ENCODE peak calls at places on chromosomes 1 and 21, in five cellular contexts. One of them, this sample, is unnamed.

GRCh38 chr1:46806196-46807020 is 7.6 kb downstream of the CYP4B1 start:
- DNase-seq in heart left ventricle: peak; percentile 53
- DNase-seq in activated B cell treated with CpG ODN at 0.5 μM for 24 hours: no peak
- DNase-seq in A673: no peak
- DNase-seq in lung: peak; percentile 85
- DNase-seq in this sample: no peak

GRCh38 chr1:35187816-35188342 is 5.1 kb downstream of the SFPQ start:
- DNase-seq in A673: no peak
- DNase-seq in activated B cell treated with CpG ODN at 0.5 μM for 24 hours: no peak
- DNase-seq in heart left ventricle: no peak
- DNase-seq in lung: no peak
- DNase-seq in this sample: no peak

GRCh38 chr1:204986181-204986580 is 56.8 kb upstream of the CNTN2 start:
- DNase-seq in activated B cell treated with CpG ODN at 0.5 μM for 24 hours: no peak
- DNase-seq in lung: no peak
- DNase-seq in heart left ventricle: no peak
- DNase-seq in A673: no peak
- DNase-seq in this sample: no peak

GRCh38 chr21:34120867-34121266 is 47.5 kb downstream of the MRPS6 start:
- DNase-seq in lung: no peak
- DNase-seq in activated B cell treated with CpG ODN at 0.5 μM for 24 hours: no peak
- DNase-seq in heart left ventricle: no peak
- DNase-seq in A673: no peak
- DNase-seq in this sample: no peak

GRCh38 chr1:184945678-184946412 is 28.5 kb downstream of the NIBAN1 start:
- DNase-seq in activated B cell treated with CpG ODN at 0.5 μM for 24 hours: no peak
- DNase-seq in A673: peak; percentile 43
- DNase-seq in lung: no peak
- DNase-seq in heart left ventricle: no peak
- DNase-seq in this sample: no peak

GRCh38 chr1:227961651-227962050 is 13.9 kb upstream of the WNT9A start:
- DNase-seq in activated B cell treated with CpG ODN at 0.5 μM for 24 hours: no peak
- DNase-seq in heart left ventricle: no peak
- DNase-seq in A673: no peak
- DNase-seq in lung: peak; percentile 26
- DNase-seq in this sample: peak; percentile 56

GRCh38 chr1:182962554-182963115 is 9.7 kb upstream of the SHCBP1L start:
- DNase-seq in activated B cell treated with CpG ODN at 0.5 μM for 24 hours: no peak
- DNase-seq in lung: peak; percentile 75
- DNase-seq in heart left ventricle: peak; percentile 84
- DNase-seq in A673: peak; percentile 92
- DNase-seq in this sample: no peak

GRCh38 chr21:45644041-45644906 is 749 bp downstream of the PCBP3 start:
- DNase-seq in activated B cell treated with CpG ODN at 0.5 μM for 24 hours: no peak
- DNase-seq in A673: no peak
- DNase-seq in lung: no peak
- DNase-seq in heart left ventricle: no peak
- DNase-seq in this sample: no peak

GRCh38 chr1:63512584-63512983 is 10.4 kb downstream of the ITGB3BP start:
- DNase-seq in activated B cell treated with CpG ODN at 0.5 μM for 24 hours: no peak
- DNase-seq in A673: no peak
- DNase-seq in lung: no peak
- DNase-seq in heart left ventricle: no peak
- DNase-seq in this sample: no peak

GRCh38 chr1:225348400-225348799 is 79.4 kb downstream of the LBR start:
- DNase-seq in heart left ventricle: no peak
- DNase-seq in activated B cell treated with CpG ODN at 0.5 μM for 24 hours: no peak
- DNase-seq in lung: no peak
- DNase-seq in A673: no peak
- DNase-seq in this sample: no peak

GRCh38 chr1:53942149-53942957 is 3.1 kb downstream of the IFT25 start:
- DNase-seq in heart left ventricle: no peak
- DNase-seq in lung: no peak
- DNase-seq in A673: no peak
- DNase-seq in activated B cell treated with CpG ODN at 0.5 μM for 24 hours: no peak
- DNase-seq in this sample: no peak

GRCh38 chr1:113804421-113805255 is 7.6 kb downstream of the RSBN1 start:
- DNase-seq in heart left ventricle: no peak
- DNase-seq in lung: no peak
- DNase-seq in activated B cell treated with CpG ODN at 0.5 μM for 24 hours: no peak
- DNase-seq in A673: peak; percentile 10
- DNase-seq in this sample: no peak

GRCh38 chr1:57908471-57908870 is 484.6 kb upstream of the DAB1 start:
- DNase-seq in activated B cell treated with CpG ODN at 0.5 μM for 24 hours: no peak
- DNase-seq in lung: no peak
- DNase-seq in heart left ventricle: no peak
- DNase-seq in A673: no peak
- DNase-seq in this sample: no peak

GRCh38 chr1:200400556-200400955 is 9.3 kb downstream of the ZNF281 start:
- DNase-seq in A673: no peak
- DNase-seq in heart left ventricle: no peak
- DNase-seq in lung: no peak
- DNase-seq in activated B cell treated with CpG ODN at 0.5 μM for 24 hours: no peak
- DNase-seq in this sample: no peak

GRCh38 chr1:174689524-174689923 is 241.8 kb downstream of the GPR52 start:
- DNase-seq in lung: no peak
- DNase-seq in A673: no peak
- DNase-seq in activated B cell treated with CpG ODN at 0.5 μM for 24 hours: no peak
- DNase-seq in heart left ventricle: no peak
- DNase-seq in this sample: no peak

GRCh38 chr1:209319057-209319432 is 264.5 kb upstream of the CAMK1G start:
- DNase-seq in lung: no peak
- DNase-seq in activated B cell treated with CpG ODN at 0.5 μM for 24 hours: no peak
- DNase-seq in heart left ventricle: no peak
- DNase-seq in A673: no peak
- DNase-seq in this sample: no peak

GRCh38 chr1:6962390-6962955 is 177.2 kb downstream of the CAMTA1 start:
- DNase-seq in heart left ventricle: peak; percentile 79
- DNase-seq in activated B cell treated with CpG ODN at 0.5 μM for 24 hours: no peak
- DNase-seq in A673: peak; percentile 30
- DNase-seq in lung: peak; percentile 49
- DNase-seq in this sample: peak; percentile 80

GRCh38 chr1:216932424-216932823 is 209.2 kb upstream of the ESRRG start:
- DNase-seq in A673: no peak
- DNase-seq in lung: no peak
- DNase-seq in activated B cell treated with CpG ODN at 0.5 μM for 24 hours: no peak
- DNase-seq in heart left ventricle: no peak
- DNase-seq in this sample: no peak

GRCh38 chr1:182331412-182331811 is 60.2 kb downstream of the GLUL start:
- DNase-seq in heart left ventricle: no peak
- DNase-seq in A673: no peak
- DNase-seq in lung: no peak
- DNase-seq in activated B cell treated with CpG ODN at 0.5 μM for 24 hours: no peak
- DNase-seq in this sample: no peak

GRCh38 chr21:39082656-39083376 is 100.4 kb downstream of the PSMG1 start:
- DNase-seq in lung: no peak
- DNase-seq in A673: no peak
- DNase-seq in activated B cell treated with CpG ODN at 0.5 μM for 24 hours: no peak
- DNase-seq in heart left ventricle: no peak
- DNase-seq in this sample: no peak

GRCh38 chr1:87712261-87712674 is 383.6 kb downstream of the LMO4 start:
- DNase-seq in lung: no peak
- DNase-seq in heart left ventricle: no peak
- DNase-seq in activated B cell treated with CpG ODN at 0.5 μM for 24 hours: no peak
- DNase-seq in A673: no peak
- DNase-seq in this sample: no peak

GRCh38 chr1:165747632-165748452 is 20.8 kb downstream of the TMCO1 start:
- DNase-seq in lung: no peak
- DNase-seq in heart left ventricle: no peak
- DNase-seq in activated B cell treated with CpG ODN at 0.5 μM for 24 hours: no peak
- DNase-seq in A673: no peak
- DNase-seq in this sample: no peak

GRCh38 chr1:111615874-111616715 is 3.5 kb upstream of the RAP1A start:
- DNase-seq in activated B cell treated with CpG ODN at 0.5 μM for 24 hours: no peak
- DNase-seq in lung: no peak
- DNase-seq in heart left ventricle: no peak
- DNase-seq in A673: no peak
- DNase-seq in this sample: no peak

GRCh38 chr1:39132505-39133339 is 71.8 kb upstream of the MACF1 start:
- DNase-seq in A673: peak; percentile 93
- DNase-seq in lung: peak; percentile 78
- DNase-seq in activated B cell treated with CpG ODN at 0.5 μM for 24 hours: no peak
- DNase-seq in heart left ventricle: peak; percentile 87
- DNase-seq in this sample: no peak

GRCh38 chr1:231973840-231974239 is 347.2 kb downstream of the DISC1 start:
- DNase-seq in activated B cell treated with CpG ODN at 0.5 μM for 24 hours: no peak
- DNase-seq in A673: no peak
- DNase-seq in heart left ventricle: no peak
- DNase-seq in lung: no peak
- DNase-seq in this sample: no peak

GRCh38 chr1:32246888-32247273 is at the start of gene FAM167B:
- DNase-seq in activated B cell treated with CpG ODN at 0.5 μM for 24 hours: no peak
- DNase-seq in heart left ventricle: peak; percentile 76
- DNase-seq in lung: no peak
- DNase-seq in A673: no peak
- DNase-seq in this sample: no peak

GRCh38 chr1:52602328-52603300 is at the start of gene GPX7:
- DNase-seq in heart left ventricle: peak; percentile 47
- DNase-seq in activated B cell treated with CpG ODN at 0.5 μM for 24 hours: peak; percentile 57
- DNase-seq in lung: peak; percentile 38
- DNase-seq in A673: peak; percentile 58
- DNase-seq in this sample: peak; percentile 70

DNA sequence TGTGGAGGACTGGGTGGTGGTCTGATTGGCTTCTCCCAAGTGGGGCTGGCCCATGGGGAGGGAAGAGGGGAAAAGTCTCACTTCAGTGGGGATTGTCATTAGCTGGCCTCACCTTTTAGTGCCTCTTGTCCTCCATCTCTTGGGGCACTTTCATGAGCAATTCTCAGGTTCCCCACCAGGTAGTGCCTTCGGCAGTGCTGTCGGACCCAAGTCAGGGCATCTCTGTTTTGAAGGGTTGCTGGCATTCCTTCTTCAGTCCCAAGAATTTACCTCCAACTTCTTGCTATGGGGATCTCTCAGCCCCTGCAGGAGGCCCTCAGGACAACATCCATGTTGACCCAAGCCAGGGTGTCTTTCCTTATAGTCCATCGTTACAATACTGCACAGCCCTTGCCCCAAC is 54.7 kb upstream of the F3 start:
- DNase-seq in heart left ventricle: no peak
- DNase-seq in activated B cell treated with CpG ODN at 0.5 μM for 24 hours: no peak
- DNase-seq in A673: no peak
- DNase-seq in lung: no peak
- DNase-seq in this sample: no peak
- TF ChIP-seq CTCF in heart left ventricle: no peak
- TF ChIP-seq CTCF in activated B cell treated with CpG ODN at 0.5 μM for 24 hours: no peak
- TF ChIP-seq CTCF in A673: no peak
- TF ChIP-seq CTCF in lung: no peak
- TF ChIP-seq CTCF in this sample: no peak

GRCh38 chr1:61042679-61043009 is 39.7 kb upstream of the NFIA start:
- DNase-seq in activated B cell treated with CpG ODN at 0.5 μM for 24 hours: no peak
- DNase-seq in heart left ventricle: no peak
- DNase-seq in lung: no peak
- DNase-seq in A673: no peak
- DNase-seq in this sample: no peak

GRCh38 chr1:61047061-61047460 is 35.3 kb upstream of the NFIA start:
- DNase-seq in activated B cell treated with CpG ODN at 0.5 μM for 24 hours: no peak
- DNase-seq in heart left ventricle: no peak
- DNase-seq in lung: no peak
- DNase-seq in A673: no peak
- DNase-seq in this sample: no peak

GRCh38 chr1:61046434-61046833 is 35.9 kb upstream of the NFIA start:
- DNase-seq in lung: no peak
- DNase-seq in activated B cell treated with CpG ODN at 0.5 μM for 24 hours: no peak
- DNase-seq in heart left ventricle: no peak
- DNase-seq in A673: no peak
- DNase-seq in this sample: no peak

DNA sequence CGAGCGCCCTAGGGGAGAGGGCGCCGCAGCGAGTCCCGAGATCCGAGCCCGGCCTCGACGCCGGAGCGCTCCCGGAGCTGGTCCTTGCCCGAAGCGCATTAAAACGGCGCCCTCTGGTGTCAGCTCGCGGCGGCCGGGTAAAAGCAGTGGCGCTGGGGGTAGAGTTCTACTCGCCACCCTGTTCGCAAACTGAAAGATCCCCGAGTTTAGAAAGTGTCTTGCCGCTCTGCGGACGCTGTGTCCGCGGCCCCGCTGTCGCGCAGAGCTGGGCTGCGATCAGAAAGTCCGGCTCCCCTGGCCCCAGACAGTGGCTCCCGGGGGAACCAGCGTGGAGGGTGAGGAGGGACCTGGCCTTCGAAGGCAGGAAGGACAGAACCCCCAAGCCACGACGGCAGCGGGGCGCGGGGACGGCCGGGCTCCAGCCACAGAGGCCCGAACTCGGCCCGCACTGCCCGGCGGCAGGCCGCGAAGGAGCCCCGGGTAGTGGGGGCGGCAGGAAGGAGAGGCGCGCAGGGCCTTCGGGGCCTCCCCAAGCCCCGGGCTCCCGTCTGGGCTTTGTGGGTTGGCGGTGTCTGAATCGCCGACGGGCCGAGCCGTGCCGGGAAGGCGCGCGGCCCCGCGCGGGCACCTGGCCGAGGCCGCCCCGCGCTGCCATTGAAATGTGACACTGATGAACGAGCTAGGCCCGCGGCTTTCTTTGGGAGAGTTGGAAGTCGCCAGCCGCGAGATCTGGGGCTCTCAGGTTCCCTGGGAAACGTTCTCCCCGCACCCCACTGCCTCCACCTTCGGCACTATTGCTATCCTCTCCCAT is 39.1 kb upstream of the NFIA start:
- DNase-seq in activated B cell treated with CpG ODN at 0.5 μM for 24 hours: peak; percentile 66
- DNase-seq in heart left ventricle: peak; percentile 89
- DNase-seq in A673: peak; percentile 83
- DNase-seq in lung: peak; percentile 91
- DNase-seq in this sample: peak; percentile 89
- TF ChIP-seq CTCF in activated B cell treated with CpG ODN at 0.5 μM for 24 hours: no peak
- TF ChIP-seq CTCF in heart left ventricle: peak; percentile 93
- TF ChIP-seq CTCF in A673: peak; percentile 95
- TF ChIP-seq CTCF in lung: peak; percentile 76
- TF ChIP-seq CTCF in this sample: peak; percentile 90

GRCh38 chr1:38014171-38014570 is 1.6 kb downstream of the UTP11 start:
- DNase-seq in lung: no peak
- DNase-seq in A673: no peak
- DNase-seq in activated B cell treated with CpG ODN at 0.5 μM for 24 hours: no peak
- DNase-seq in heart left ventricle: no peak
- DNase-seq in this sample: no peak
- TF ChIP-seq CTCF in lung: no peak
- TF ChIP-seq CTCF in A673: peak; percentile 20
- TF ChIP-seq CTCF in activated B cell treated with CpG ODN at 0.5 μM for 24 hours: no peak
- TF ChIP-seq CTCF in heart left ventricle: no peak
- TF ChIP-seq CTCF in this sample: no peak

GRCh38 chr1:27618341-27619067 is 14.6 kb upstream of the AHDC1 start:
- DNase-seq in lung: no peak
- DNase-seq in activated B cell treated with CpG ODN at 0.5 μM for 24 hours: no peak
- DNase-seq in A673: no peak
- DNase-seq in heart left ventricle: no peak
- DNase-seq in this sample: no peak

GRCh38 chr1:27617420-27617819 is 13.5 kb upstream of the AHDC1 start:
- DNase-seq in activated B cell treated with CpG ODN at 0.5 μM for 24 hours: no peak
- DNase-seq in heart left ventricle: no peak
- DNase-seq in A673: no peak
- DNase-seq in lung: no peak
- DNase-seq in this sample: no peak

GRCh38 chr1:27614625-27615344 is 10.8 kb upstream of the AHDC1 start:
- DNase-seq in lung: no peak
- DNase-seq in A673: no peak
- DNase-seq in heart left ventricle: no peak
- DNase-seq in activated B cell treated with CpG ODN at 0.5 μM for 24 hours: no peak
- DNase-seq in this sample: no peak

GRCh38 chr1:27615346-27616004 is 11.5 kb upstream of the AHDC1 start:
- DNase-seq in heart left ventricle: no peak
- DNase-seq in activated B cell treated with CpG ODN at 0.5 μM for 24 hours: no peak
- DNase-seq in A673: no peak
- DNase-seq in lung: no peak
- DNase-seq in this sample: no peak

GRCh38 chr1:27616441-27616840 is 12.5 kb upstream of the AHDC1 start:
- DNase-seq in activated B cell treated with CpG ODN at 0.5 μM for 24 hours: no peak
- DNase-seq in A673: no peak
- DNase-seq in lung: no peak
- DNase-seq in heart left ventricle: no peak
- DNase-seq in this sample: no peak
- TF ChIP-seq CTCF in activated B cell treated with CpG ODN at 0.5 μM for 24 hours: no peak
- TF ChIP-seq CTCF in A673: peak; percentile 45
- TF ChIP-seq CTCF in lung: no peak
- TF ChIP-seq CTCF in heart left ventricle: peak; percentile 11
- TF ChIP-seq CTCF in this sample: no peak